ENCODE peak calls at places on chromosomes 13 and 19, in nine cellular contexts. I is brain microvascular endothelial cell; T is CD8-positive, alpha-beta T cell; M is heart right ventricle; G is pancreas; F is fibroblast of lung; K is breast epithelium; J is SK-N-MC; N is tibial artery. D is an unnamed sample.

GRCh38 chr19:11046608-11047354 is 42.5 kb upstream of the LDLR start:
- DNase-seq in N (no peak), T (peak), I (no peak), G (no peak), M (no peak), F (no peak), K (no peak), J (no peak), D (no peak)

GRCh38 chr13:22218784-22219183 is 547.9 kb downstream of the FGF9 start:
- DNase-seq in I (no peak), K (no peak), M (no peak), T (no peak), F (no peak), N (no peak), J (no peak), G (no peak), D (no peak)

GRCh38 chr13:45674908-45675307 is 27.2 kb upstream of the CBY2 start:
- DNase-seq in G (no peak), T (no peak), J (peak), F (peak), N (no peak), M (no peak), I (peak), K (no peak), D (no peak)

GRCh38 chr19:28296506-28296905 is 916.4 kb downstream of the UQCRFS1 start:
- DNase-seq in T (no peak), I (no peak), J (peak), F (no peak), N (no peak), M (no peak), G (no peak), K (no peak), D (no peak)

GRCh38 chr19:29871143-29871542 is 59.4 kb downstream of the CCNE1 start:
- DNase-seq in N (no peak), F (no peak), T (no peak), J (no peak), G (no peak), I (no peak), K (no peak), M (no peak), D (no peak)

GRCh38 chr19:54063350-54064078 is at the start of gene VSTM1:
- DNase-seq in I (no peak), M (no peak), J (no peak), K (no peak), N (no peak), G (no peak), T (no peak), F (no peak), D (no peak)

GRCh38 chr13:109918179-109918651 is 131.8 kb upstream of the IRS2 start:
- DNase-seq in T (no peak), G (no peak), J (no peak), K (no peak), I (peak), M (no peak), N (peak), F (no peak), D (no peak)

GRCh38 chr13:112728375-112729126 is 38.7 kb downstream of the ATP11A start:
- DNase-seq in J (no peak), K (no peak), N (no peak), F (no peak), T (no peak), I (no peak), M (no peak), G (no peak), D (no peak)

GRCh38 chr19:13906525-13906904 is 514 bp downstream of the CC2D1A start:
- DNase-seq in T (peak), F (no peak), I (no peak), M (no peak), N (no peak), G (peak), K (no peak), J (no peak), D (no peak)

GRCh38 chr19:55657004-55657747 is 2.3 kb downstream of the U2AF2 start:
- DNase-seq in N (no peak), G (peak), T (no peak), F (no peak), I (no peak), J (no peak), K (no peak), M (no peak), D (no peak)

GRCh38 chr19:9836021-9836420 is 903 bp downstream of the PIN1 start:
- DNase-seq in K (no peak), J (no peak), F (peak), N (no peak), T (no peak), M (no peak), I (peak), G (no peak), D (no peak)

GRCh38 chr19:54653181-54653809 is 9.5 kb upstream of the LILRB4 start:
- DNase-seq in I (no peak), T (no peak), M (no peak), K (no peak), N (no peak), J (no peak), F (peak), G (no peak), D (no peak)

GRCh38 chr19:33520844-33521479 is 629 bp downstream of the PEPD start:
- DNase-seq in I (no peak), M (no peak), N (no peak), G (no peak), F (no peak), K (no peak), J (no peak), T (no peak), D (no peak)

GRCh38 chr13:107043016-107043957 is 475.4 kb upstream of the ARGLU1 start:
- DNase-seq in K (no peak), M (no peak), G (no peak), N (peak), T (no peak), J (no peak), F (no peak), I (no peak), D (no peak)

GRCh38 chr19:20238025-20238623 is 71.1 kb downstream of the ZNF486 start:
- DNase-seq in F (peak), J (no peak), N (peak), I (peak), M (peak), K (peak), T (peak), G (peak), D (peak)

GRCh38 chr13:21453352-21454089 is 5.6 kb downstream of the ZDHHC20 start:
- DNase-seq in M (no peak), K (no peak), J (peak), F (peak), N (no peak), G (no peak), T (no peak), I (no peak), D (no peak)

DNA sequence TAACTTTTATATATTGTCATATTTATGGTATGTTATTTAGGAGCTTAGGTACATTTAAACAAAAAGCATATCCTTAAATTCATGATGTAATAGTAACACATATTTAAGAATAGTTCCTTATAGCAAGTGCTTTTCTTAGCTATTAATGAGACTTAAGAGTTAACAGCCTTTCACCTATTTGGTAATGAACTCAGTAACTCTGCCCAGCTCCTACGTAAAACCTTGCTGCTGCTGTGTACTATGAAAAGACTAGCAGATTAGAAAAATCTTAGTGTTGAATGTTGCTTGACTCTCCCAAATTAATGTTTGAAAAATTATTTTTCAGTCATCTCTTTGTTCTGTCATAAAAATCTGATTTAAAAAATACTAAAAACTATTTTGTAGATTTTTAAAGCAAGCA is 6.9 kb downstream of the GPR180 start:
- DNase-seq in G (no peak), T (no peak), N (no peak), K (no peak), J (no peak), F (no peak), M (no peak), I (no peak), D (no peak)
- H3K27ac ChIP-seq in G (no peak), T (no peak), N (no peak), K (no peak), J (no peak), F (no peak), M (no peak), I (no peak), D (no peak)

GRCh38 chr19:40367577-40368434 is 19.3 kb downstream of the PLD3 start:
- DNase-seq in T (no peak), M (no peak), J (no peak), G (no peak), F (no peak), K (no peak), I (no peak), N (no peak), D (no peak)

GRCh38 chr19:40365613-40366401 is 17.3 kb downstream of the PLD3 start:
- DNase-seq in G (peak), I (peak), J (no peak), F (peak), K (no peak), T (no peak), M (peak), N (peak), D (peak)

GRCh38 chr19:40369797-40370196 is 20.2 kb downstream of the HIPK4 start:
- DNase-seq in I (no peak), T (no peak), N (no peak), G (no peak), F (no peak), K (no peak), M (no peak), J (no peak), D (no peak)

GRCh38 chr19:40365010-40365409 is 16.5 kb downstream of the PLD3 start:
- DNase-seq in M (no peak), T (no peak), G (no peak), I (no peak), F (no peak), K (no peak), N (no peak), J (no peak), D (no peak)

GRCh38 chr19:40366697-40367561 is 18.4 kb downstream of the PLD3 start:
- DNase-seq in M (no peak), G (no peak), J (no peak), N (no peak), K (no peak), T (no peak), F (peak), I (peak), D (no peak)
- H3K4me3 ChIP-seq in M (no peak), G (no peak), J (peak), N (no peak), K (no peak), T (no peak), F (no peak), I (peak), D (peak)

DNA sequence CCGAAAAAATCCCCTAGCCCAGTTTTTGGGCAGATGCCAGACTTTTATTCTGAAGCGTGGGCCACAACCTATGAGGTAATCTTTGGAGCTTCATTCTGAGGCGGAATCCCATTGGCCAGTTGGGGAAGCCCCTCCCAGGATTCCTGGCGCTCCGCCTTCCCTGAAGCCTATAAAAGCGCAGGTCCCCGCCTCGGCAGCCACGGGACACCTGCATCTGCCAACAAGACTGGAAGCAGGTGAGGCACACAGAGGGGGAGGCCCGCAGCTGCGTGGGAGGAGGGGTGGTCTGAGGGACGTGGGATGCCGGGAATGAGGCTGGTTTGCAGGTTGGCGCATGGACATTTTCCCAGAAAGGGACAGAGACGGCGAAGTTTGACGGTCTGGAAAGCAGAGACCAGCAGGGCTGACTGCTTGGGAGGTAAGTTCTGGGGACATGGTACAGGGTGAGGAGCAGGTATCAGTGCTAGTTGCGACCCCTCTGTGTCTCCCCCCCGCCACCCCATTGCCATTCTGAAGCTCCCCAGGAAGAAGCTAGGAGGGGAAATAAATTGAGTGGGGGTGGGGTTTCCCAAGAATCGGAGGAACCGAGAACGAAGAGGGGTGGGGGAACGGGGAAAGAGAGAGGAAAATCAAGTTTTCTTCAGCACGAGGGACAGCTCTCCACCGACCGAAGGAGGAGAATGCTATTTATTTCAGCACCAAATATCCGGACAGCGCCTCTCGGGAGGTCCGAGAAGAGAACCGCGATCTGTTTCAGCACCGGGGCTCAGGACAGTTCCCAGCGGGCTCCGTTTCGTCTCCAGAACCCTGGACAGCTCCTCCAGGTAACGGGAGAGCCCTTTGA is 22.4 kb upstream of the FEM1A start:
- DNase-seq in T (peak), I (peak), N (peak), G (peak), M (peak), J (peak), F (peak), K (peak), D (peak)
- H3K27ac ChIP-seq in T (no peak), I (no peak), N (no peak), G (no peak), M (no peak), J (no peak), F (no peak), K (no peak), D (no peak)

GRCh38 chr19:49442793-49443365 is 1.6 kb upstream of the SLC17A7 start:
- DNase-seq in M (peak), G (peak), I (peak), N (peak), T (no peak), K (peak), J (peak), F (peak), D (peak)

GRCh38 chr19:49441960-49442350 is 628 bp upstream of the SLC17A7 start:
- DNase-seq in G (no peak), M (no peak), J (no peak), T (no peak), I (no peak), K (no peak), F (no peak), N (no peak), D (no peak)

GRCh38 chr19:49443366-49444099 is 2.2 kb upstream of the SLC17A7 start:
- DNase-seq in G (peak), M (peak), I (peak), K (peak), T (peak), F (peak), N (peak), J (peak), D (peak)

GRCh38 chr19:49441210-49441959 is at the start of gene SLC17A7:
- DNase-seq in I (no peak), G (no peak), K (no peak), N (peak), F (no peak), T (peak), J (no peak), M (peak), D (no peak)

DNA sequence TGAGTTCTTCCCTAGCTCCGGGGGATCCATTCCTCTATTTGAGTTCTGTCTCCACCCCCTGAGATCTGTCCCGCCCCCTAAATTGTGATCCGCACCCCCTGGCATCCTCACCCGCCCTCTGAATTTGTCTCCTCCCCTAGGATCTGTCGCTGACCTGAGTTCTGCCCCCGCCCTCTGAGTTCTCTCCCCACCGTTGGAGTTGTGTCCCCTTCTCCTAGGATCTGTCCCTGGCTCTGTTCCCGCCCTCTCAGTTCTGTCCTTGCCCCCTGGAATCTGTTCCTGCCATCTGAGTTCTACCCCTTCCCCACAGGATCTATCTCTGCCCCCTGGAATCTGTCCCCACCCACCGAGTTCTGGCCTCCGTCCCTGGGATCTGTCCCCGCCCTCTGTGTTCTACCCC is 1.0 kb upstream of the SLC17A7 start:
- DNase-seq in N (peak), K (no peak), F (no peak), I (no peak), G (no peak), M (peak), T (no peak), J (no peak), D (no peak)
- H3K4me3 ChIP-seq in N (peak), K (peak), F (no peak), I (no peak), G (no peak), M (peak), T (no peak), J (peak), D (peak)

GRCh38 chr13:108220042-108220441 is 1.9 kb downstream of the ABHD13 start:
- DNase-seq in G (peak), N (no peak), T (no peak), K (no peak), M (no peak), F (no peak), I (no peak), J (no peak), D (no peak)
- H3K27ac ChIP-seq in G (peak), N (peak), T (no peak), K (no peak), M (peak), F (no peak), I (no peak), J (no peak), D (no peak)

DNA sequence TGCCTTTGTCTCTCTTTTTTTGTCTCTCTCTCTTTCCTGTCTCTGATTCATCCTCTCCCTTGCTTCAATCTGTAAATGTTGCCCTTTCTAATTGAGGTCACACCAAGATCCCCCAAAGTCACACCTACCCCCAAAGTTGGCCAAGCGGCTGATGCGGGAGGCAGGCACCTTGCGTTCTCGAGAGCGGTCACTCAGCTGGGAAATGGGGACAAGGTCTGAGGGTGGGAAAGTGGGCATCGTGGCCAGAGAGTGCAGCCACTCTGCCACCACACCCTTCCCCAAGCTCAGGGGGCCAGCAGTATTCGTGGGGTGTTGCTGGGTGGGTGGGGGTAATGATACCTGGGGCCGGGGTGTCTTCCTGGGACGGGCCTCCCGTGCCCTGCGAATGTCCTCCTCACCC is 2.7 kb downstream of the COQ8B start:
- DNase-seq in F (no peak), J (no peak), N (no peak), T (no peak), K (no peak), I (no peak), M (no peak), G (no peak), D (no peak)
- H3K4me3 ChIP-seq in F (no peak), J (peak), N (peak), T (no peak), K (peak), I (no peak), M (no peak), G (peak), D (no peak)

GRCh38 chr19:35797663-35798062 is 15.0 kb downstream of the PRODH2 start:
- DNase-seq in N (no peak), F (no peak), J (no peak), M (no peak), G (no peak), K (no peak), T (no peak), I (no peak), D (no peak)
- H3K27ac ChIP-seq in N (no peak), F (no peak), J (no peak), M (no peak), G (no peak), K (no peak), T (no peak), I (no peak), D (no peak)

D was measured in iPS DF 6.9.